ENCODE peak calls at places on chromosomes 16 and 17, in four cellular contexts. U is IMR-90, V is GM12878, X is K562. Z is an unnamed sample.

GRCh38 chr16:69031877-69032301 is 73.6 kb upstream of the HAS3 start:
- DNase-seq in U (no peak), V (no peak), X (no peak), Z (no peak)

GRCh38 chr17:78793968-78794367 is 11.9 kb upstream of the CYTH1 start:
- DNase-seq in U (no peak), V (no peak), X (no peak), Z (no peak)

GRCh38 chr16:73058616-73059409 is 10.9 kb upstream of the ZFHX3 start:
- DNase-seq in U (peak), V (no peak), X (peak), Z (peak)

GRCh38 chr16:68074850-68075249 is 10.3 kb upstream of the NFATC3 start:
- DNase-seq in U (no peak), V (peak), X (no peak), Z (no peak)

GRCh38 chr17:68172461-68172954 is 75.3 kb upstream of the AMZ2 start:
- DNase-seq in U (peak), V (no peak), X (peak), Z (peak)

GRCh38 chr17:17511971-17512858 is 16.0 kb upstream of the RASD1 start:
- DNase-seq in U (peak), V (no peak), X (no peak), Z (peak)

GRCh38 chr17:7763919-7764318 is 46.4 kb downstream of the DNAH2 start:
- DNase-seq in U (no peak), V (no peak), X (no peak), Z (no peak)

GRCh38 chr17:33291248-33292183 is 1.6 kb downstream of the ASIC2 start:
- DNase-seq in U (peak), V (no peak), X (no peak), Z (peak)

GRCh38 chr17:74599023-74599399 is 6.9 kb upstream of the CD300LD start:
- DNase-seq in U (no peak), V (no peak), X (no peak), Z (no peak)

GRCh38 chr16:73125860-73126259 is 77.9 kb upstream of the ZFHX3 start:
- DNase-seq in U (peak), V (no peak), X (no peak), Z (no peak)

GRCh38 chr16:75192606-75193264 is 14.2 kb downstream of the CTRB2 start:
- DNase-seq in U (no peak), V (no peak), X (no peak), Z (no peak)

GRCh38 chr16:49698416-49698815 is 157.5 kb downstream of the ZNF423 start:
- DNase-seq in U (no peak), V (no peak), X (peak), Z (no peak)

GRCh38 chr17:602436-602835 is 112.2 kb downstream of the VPS53 start:
- DNase-seq in U (peak), V (no peak), X (no peak), Z (no peak)

GRCh38 chr17:7792611-7793010 is 41.4 kb upstream of the KDM6B start:
- DNase-seq in U (no peak), V (no peak), X (no peak), Z (no peak)

GRCh38 chr16:51388516-51388951 is 237.5 kb upstream of the SALL1 start:
- DNase-seq in U (no peak), V (no peak), X (no peak), Z (no peak)

GRCh38 chr17:32558997-32559650 is 72.3 kb downstream of the CDK5R1 start:
- DNase-seq in U (no peak), V (peak), X (peak), Z (no peak)

GRCh38 chr17:72338847-72339790 is 218.3 kb downstream of the SOX9 start:
- DNase-seq in U (peak), V (no peak), X (no peak), Z (peak)

GRCh38 chr17:49748791-49749190 is 15.1 kb downstream of the FAM117A start:
- DNase-seq in U (no peak), V (peak), X (no peak), Z (no peak)

GRCh38 chr17:78839173-78839761 is 1.3 kb downstream of the USP36 start:
- DNase-seq in U (peak), V (no peak), X (no peak), Z (no peak)

GRCh38 chr17:1947743-1948516 is 77.2 kb downstream of the RTN4RL1 start:
- DNase-seq in U (no peak), V (no peak), X (no peak), Z (no peak)

GRCh38 chr17:45906927-45907622 is 12.7 kb downstream of the MAPT start:
- DNase-seq in U (no peak), V (no peak), X (no peak), Z (no peak)
- TF ChIP-seq SMC3 in U (no peak), V (no peak), X (no peak), Z (no peak)

GRCh38 chr17:29614345-29615047 is 8.2 kb downstream of the CORO6 start:
- DNase-seq in U (no peak), V (no peak), X (no peak), Z (no peak)

GRCh38 chr17:29612404-29613370 is 10.0 kb downstream of the CORO6 start:
- DNase-seq in U (no peak), V (no peak), X (no peak), Z (no peak)

GRCh38 chr17:29612094-29612403 is 10.7 kb downstream of the CORO6 start:
- DNase-seq in U (no peak), V (no peak), X (no peak), Z (no peak)

GRCh38 chr17:29613856-29614255 is 8.9 kb downstream of the CORO6 start:
- DNase-seq in U (no peak), V (no peak), X (no peak), Z (no peak)

GRCh38 chr17:29613371-29613837 is 9.3 kb downstream of the CORO6 start:
- DNase-seq in U (peak), V (no peak), X (no peak), Z (peak)
- TF ChIP-seq ELK1 in U (no peak), V (no peak), X (no peak), Z (no peak)

GRCh38 chr16:55152875-55153390 is 171.1 kb upstream of the IRX6 start:
- DNase-seq in U (no peak), V (no peak), X (no peak), Z (no peak)

GRCh38 chr16:55154956-55155355 is 169.0 kb upstream of the IRX6 start:
- DNase-seq in U (no peak), V (no peak), X (no peak), Z (no peak)

GRCh38 chr16:55155815-55156214 is 168.2 kb upstream of the IRX6 start:
- DNase-seq in U (no peak), V (no peak), X (peak), Z (no peak)

GRCh38 chr16:55151901-55152300 is 172.1 kb upstream of the IRX6 start:
- DNase-seq in U (no peak), V (no peak), X (no peak), Z (no peak)

GRCh38 chr16:55154261-55154660 is 169.7 kb upstream of the IRX6 start:
- DNase-seq in U (no peak), V (no peak), X (no peak), Z (no peak)
- H3K27ac ChIP-seq in U (no peak), V (no peak), X (no peak), Z (no peak)

GRCh38 chr17:36934144-36934758 is 3.0 kb upstream of the LHX1 start:
- DNase-seq in U (no peak), V (no peak), X (no peak), Z (peak)

GRCh38 chr17:36935681-36936454 is 1.4 kb upstream of the LHX1 start:
- DNase-seq in U (no peak), V (no peak), X (no peak), Z (peak)

GRCh38 chr17:36936455-36936934 is 780 bp upstream of the LHX1 start:
- DNase-seq in U (no peak), V (no peak), X (no peak), Z (no peak)

GRCh38 chr17:36933174-36934143 is 3.8 kb upstream of the LHX1 start:
- DNase-seq in U (no peak), V (no peak), X (no peak), Z (no peak)

GRCh38 chr17:36934759-36935630 is 2.3 kb upstream of the LHX1 start:
- DNase-seq in U (no peak), V (no peak), X (no peak), Z (peak)
- TF ChIP-seq SMC3 in U (no peak), V (no peak), X (no peak), Z (peak)

GRCh38 chr17:21213491-21214014 is 408 bp downstream of the TMEM11 start:
- DNase-seq in U (no peak), V (no peak), X (peak), Z (peak)
- TF ChIP-seq ELK1 in U (no peak), V (no peak), X (no peak), Z (no peak)

GRCh38 chr17:9032583-9032982 is 11.3 kb downstream of the NTN1 start:
- DNase-seq in U (no peak), V (no peak), X (no peak), Z (no peak)

GRCh38 chr17:9032151-9032550 is 10.8 kb downstream of the NTN1 start:
- DNase-seq in U (no peak), V (no peak), X (no peak), Z (no peak)

GRCh38 chr17:9028171-9028570 is 6.9 kb downstream of the NTN1 start:
- DNase-seq in U (no peak), V (no peak), X (no peak), Z (no peak)

GRCh38 chr17:9026741-9027140 is 5.4 kb downstream of the NTN1 start:
- DNase-seq in U (no peak), V (no peak), X (no peak), Z (no peak)

DNA sequence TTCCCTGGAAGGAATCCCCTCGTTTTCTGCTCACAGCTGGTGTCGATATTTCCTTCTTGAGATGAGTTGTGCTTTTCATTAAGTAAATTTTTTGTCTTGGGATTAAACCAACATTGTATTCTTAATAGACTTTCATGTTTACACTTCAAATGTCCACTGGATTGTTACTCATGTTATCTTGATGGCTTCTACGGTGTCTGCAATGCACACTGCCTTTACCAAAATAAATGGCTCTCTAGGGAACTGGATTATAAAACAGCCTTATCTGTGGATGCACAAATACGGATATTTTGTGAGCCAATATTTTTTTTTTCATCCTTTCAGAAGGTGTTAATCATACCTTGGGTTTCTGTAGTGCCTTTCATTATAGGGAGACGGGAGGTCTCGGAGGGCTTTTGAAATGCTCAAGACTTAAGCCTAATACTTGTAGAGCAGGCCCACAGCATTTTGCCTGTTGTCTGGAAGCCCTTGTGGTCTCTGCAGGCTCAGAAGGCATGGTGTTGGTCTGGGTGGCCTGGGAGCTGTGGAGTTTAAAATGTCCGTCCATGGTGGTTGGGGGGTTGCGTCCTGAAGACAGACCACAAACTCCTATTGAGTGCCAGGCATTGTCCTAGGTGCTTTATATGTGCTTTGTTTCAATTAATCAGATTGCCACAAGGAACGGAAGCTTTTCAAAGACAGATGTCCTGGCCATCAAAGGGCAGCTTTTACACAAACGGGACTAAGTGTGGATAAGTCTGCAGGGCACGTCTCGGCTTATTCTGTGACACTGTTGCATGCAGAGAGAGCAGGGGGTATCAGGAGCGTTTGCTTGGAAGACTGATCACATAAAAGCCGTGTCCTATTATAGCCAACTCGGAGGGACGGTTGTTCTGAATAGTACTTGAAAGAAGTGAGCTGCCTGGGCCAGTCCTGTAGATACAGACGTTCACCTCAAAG is 7.6 kb downstream of the NTN1 start:
- DNase-seq in U (no peak), V (no peak), X (no peak), Z (no peak)
- H3K27ac ChIP-seq in U (no peak), V (no peak), X (no peak), Z (no peak)

GRCh38 chr16:11193494-11193893 is 62.5 kb downstream of the SOCS1 start:
- DNase-seq in U (no peak), V (no peak), X (no peak), Z (no peak)
- TF ChIP-seq SMC3 in U (no peak), V (no peak), X (no peak), Z (no peak)

DNA sequence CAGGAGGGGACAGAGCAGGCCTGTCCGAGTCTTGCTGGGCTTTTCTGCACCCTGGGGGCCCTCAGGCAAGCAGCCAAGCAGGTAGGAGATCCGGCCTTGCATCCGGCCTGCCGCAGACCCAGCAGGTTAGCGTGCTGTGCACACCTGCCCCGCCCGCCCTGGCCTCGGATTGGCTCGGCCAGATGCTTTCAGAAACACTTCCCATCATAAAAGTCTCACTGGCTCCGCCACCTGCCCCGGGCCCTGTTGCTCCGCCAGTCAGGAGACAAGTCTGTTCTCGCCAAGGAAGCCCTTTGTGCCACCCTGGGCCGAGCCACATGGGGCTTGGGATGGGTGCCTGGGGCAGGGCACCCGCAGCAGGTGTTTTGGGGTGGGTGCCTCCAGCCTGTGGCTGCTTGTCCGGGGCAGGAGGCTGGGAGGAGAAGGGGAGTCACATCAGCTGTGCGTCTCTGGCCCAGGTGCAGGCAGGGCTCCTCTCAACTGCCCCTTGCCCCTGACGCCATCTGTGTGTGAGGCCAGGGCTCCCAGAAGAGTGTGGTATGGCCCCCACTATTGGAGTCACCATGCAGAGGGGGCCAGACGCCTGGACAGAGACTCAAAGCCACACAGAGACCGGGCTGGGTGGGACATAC is 228.2 kb upstream of the GSE1 start:
- DNase-seq in U (no peak), V (no peak), X (no peak), Z (no peak)
- TF ChIP-seq ELK1 in U (no peak), V (no peak), X (no peak), Z (no peak)

Z was measured in A549.